ENCODE peak calls at places on chromosomes 1 and 21, in eight cellular contexts. J is activated T-cell treated with anti-CD3 and anti-CD28 coated beads, Interleukin-2, amount 50 U/mL, for 72 hours; N is effector CD4-positive, alpha-beta T cell; S is NCI-H226; W is HL-60; F is left lung; V is fibroblast of pulmonary artery; Y is stimulated activated CD8-positive, alpha-beta memory T cell treated with anti-CD3 and anti-CD28 coated beads, Interleukin-4, amount 100 ng/mL, for 1 hour. A is an unnamed sample.

GRCh38 chr1:2441746-2442145 is 29.4 kb upstream of the PEX10 start:
- DNase-seq in J (no peak), N (no peak), S (peak), W (no peak), F (no peak), V (no peak), Y (no peak), A (no peak)

GRCh38 chr1:201676061-201676644 is 137.2 kb downstream of the NAV1 start:
- DNase-seq in J (no peak), N (no peak), S (peak), W (no peak), F (peak), V (peak), Y (no peak), A (no peak)

GRCh38 chr1:203858055-203858454 is 3.3 kb upstream of the SNRPE start:
- DNase-seq in J (no peak), N (no peak), S (peak), W (no peak), F (no peak), V (peak), Y (no peak), A (no peak)

GRCh38 chr1:236733654-236734053 is 47.4 kb downstream of the ACTN2 start:
- DNase-seq in J (no peak), N (no peak), S (no peak), W (no peak), F (no peak), V (no peak), Y (no peak), A (no peak)

GRCh38 chr1:56473582-56474270 is 105.6 kb downstream of the PLPP3 start:
- DNase-seq in J (no peak), N (no peak), S (no peak), W (no peak), F (no peak), V (no peak), Y (no peak), A (no peak)

GRCh38 chr1:39795651-39796050 is 7.0 kb upstream of the BMP8B start:
- DNase-seq in J (no peak), N (no peak), S (no peak), W (no peak), F (no peak), V (no peak), Y (no peak), A (no peak)

GRCh38 chr1:152386940-152387339 is 27.1 kb downstream of the CRNN start:
- DNase-seq in J (no peak), N (no peak), S (peak), W (no peak), F (no peak), V (no peak), Y (no peak), A (no peak)

GRCh38 chr1:114192328-114192727 is 38.7 kb upstream of the SYT6 start:
- DNase-seq in J (no peak), N (no peak), S (no peak), W (no peak), F (no peak), V (no peak), Y (no peak), A (no peak)

GRCh38 chr1:36342426-36343185 is 19.2 kb upstream of the EVA1B start:
- DNase-seq in J (peak), N (peak), S (peak), W (peak), F (no peak), V (peak), Y (peak), A (no peak)

GRCh38 chr1:17251699-17252376 is 2.9 kb downstream of the PADI3 start:
- DNase-seq in J (no peak), N (no peak), S (peak), W (no peak), F (no peak), V (peak), Y (no peak), A (no peak)

GRCh38 chr1:181317261-181317924 is 165.9 kb upstream of the CACNA1E start:
- DNase-seq in J (peak), N (no peak), S (no peak), W (no peak), F (no peak), V (no peak), Y (no peak), A (no peak)

GRCh38 chr1:28518745-28519341 is 13.0 kb downstream of the RCC1 start:
- DNase-seq in J (peak), N (no peak), S (no peak), W (peak), F (no peak), V (no peak), Y (no peak), A (peak)

GRCh38 chr21:25329227-25329626 is 278.1 kb downstream of the MRPL39 start:
- DNase-seq in J (no peak), N (no peak), S (peak), W (no peak), F (no peak), V (peak), Y (no peak), A (no peak)

GRCh38 chr1:116075577-116075976 is 35.6 kb upstream of the MAB21L3 start:
- DNase-seq in J (no peak), N (no peak), S (no peak), W (no peak), F (no peak), V (no peak), Y (no peak), A (no peak)

GRCh38 chr1:221837886-221838285 is 96.0 kb upstream of the DUSP10 start:
- DNase-seq in J (peak), N (no peak), S (no peak), W (no peak), F (no peak), V (no peak), Y (no peak), A (no peak)

GRCh38 chr1:32138965-32139364 is 31.1 kb downstream of the KPNA6 start:
- DNase-seq in J (no peak), N (no peak), S (peak), W (no peak), F (no peak), V (peak), Y (no peak), A (no peak)

GRCh38 chr1:160711528-160712311 is at the start of gene CD48:
- DNase-seq in J (peak), N (peak), S (no peak), W (peak), F (peak), V (no peak), Y (no peak), A (peak)

GRCh38 chr1:20634594-20635084 is 1.4 kb downstream of the PINK1 start:
- DNase-seq in J (peak), N (no peak), S (no peak), W (peak), F (peak), V (peak), Y (no peak), A (no peak)